ENCODE peak calls at places on chromosomes 12 and 14, in seven cellular contexts. N is transverse colon, L is SK-N-SH, O is prostate gland, F is esophagus muscularis mucosa, Y is GM12878, W is endothelial cell of umbilical vein. Z is an unnamed sample.

GRCh38 chr12:104627231-104627974 is 170.7 kb downstream of the CHST11 start:
- DNase-seq in L (no peak), Y (no peak), F (no peak), N (no peak), W (no peak), O (no peak), Z (no peak)

GRCh38 chr12:64633940-64634337 is 23.6 kb downstream of the RASSF3 start:
- DNase-seq in Y (no peak), O (peak; percentile 47), W (peak; percentile 80), L (no peak), F (no peak), N (peak; percentile 74), Z (peak; percentile 77)

GRCh38 chr12:108643941-108644742 is 10.4 kb upstream of the SELPLG start:
- DNase-seq in O (no peak), Y (no peak), F (no peak), W (peak; percentile 92), L (no peak), N (no peak), Z (no peak)

GRCh38 chr12:121793501-121793835 is at the start of gene RHOF:
- DNase-seq in O (no peak), L (peak; percentile 83), F (no peak), W (no peak), Y (no peak), N (peak; percentile 73), Z (peak; percentile 95)

GRCh38 chr12:59940676-59941342 is 345.0 kb downstream of the SLC16A7 start:
- DNase-seq in L (no peak), O (no peak), W (no peak), N (no peak), F (no peak), Y (no peak), Z (no peak)

GRCh38 chr14:65791551-65791981 is 379.0 kb downstream of the FUT8 start:
- DNase-seq in N (no peak), L (peak; percentile 21), W (peak; percentile 34), Y (peak; percentile 5), O (no peak), F (no peak), Z (no peak)

GRCh38 chr14:73754911-73755360 is 40.8 kb upstream of the PNMA1 start:
- DNase-seq in O (peak; percentile 62), F (no peak), Y (no peak), N (peak; percentile 59), L (peak; percentile 37), W (peak; percentile 63), Z (no peak)

GRCh38 chr14:104143071-104143470 is 4.7 kb downstream of the KIF26A start:
- DNase-seq in W (no peak), L (peak; percentile 14), Y (no peak), N (no peak), F (no peak), O (peak; percentile 27), Z (no peak)

GRCh38 chr14:61621444-61621843 is 73.9 kb upstream of the HIF1A start:
- DNase-seq in F (no peak), Y (no peak), L (no peak), N (no peak), O (no peak), W (no peak), Z (no peak)

GRCh38 chr12:2988494-2988893 is 29.3 kb downstream of the TEAD4 start:
- DNase-seq in N (no peak), Y (no peak), L (no peak), O (no peak), W (no peak), F (no peak), Z (no peak)

GRCh38 chr14:68772761-68773381 is 20.0 kb downstream of the ZFP36L1 start:
- DNase-seq in O (no peak), N (no peak), W (no peak), L (no peak), Y (no peak), F (no peak), Z (no peak)

GRCh38 chr12:66514581-66514980 is 164.3 kb downstream of the GRIP1 start:
- DNase-seq in W (peak; percentile 22), N (no peak), O (no peak), L (no peak), F (no peak), Y (no peak), Z (no peak)

GRCh38 chr12:118055144-118055557 is 5.8 kb downstream of the WSB2 start:
- DNase-seq in N (peak; percentile 54), O (no peak), F (no peak), W (peak; percentile 61), Y (no peak), L (peak; percentile 69), Z (no peak)

GRCh38 chr14:77646907-77647306 is 30.5 kb upstream of the SPTLC2 start:
- DNase-seq in F (no peak), W (no peak), L (no peak), O (no peak), Y (no peak), N (no peak), Z (no peak)

GRCh38 chr14:77648520-77649200 is 32.2 kb upstream of the SPTLC2 start:
- DNase-seq in L (no peak), W (no peak), Y (no peak), N (no peak), O (no peak), F (no peak), Z (no peak)

GRCh38 chr14:77649326-77649725 is 32.9 kb upstream of the SPTLC2 start:
- DNase-seq in Y (no peak), N (no peak), F (no peak), O (no peak), W (no peak), L (no peak), Z (no peak)

GRCh38 chr14:77645520-77646230 is 29.2 kb upstream of the SPTLC2 start:
- DNase-seq in W (no peak), L (no peak), F (no peak), Y (no peak), N (no peak), O (no peak), Z (no peak)

DNA sequence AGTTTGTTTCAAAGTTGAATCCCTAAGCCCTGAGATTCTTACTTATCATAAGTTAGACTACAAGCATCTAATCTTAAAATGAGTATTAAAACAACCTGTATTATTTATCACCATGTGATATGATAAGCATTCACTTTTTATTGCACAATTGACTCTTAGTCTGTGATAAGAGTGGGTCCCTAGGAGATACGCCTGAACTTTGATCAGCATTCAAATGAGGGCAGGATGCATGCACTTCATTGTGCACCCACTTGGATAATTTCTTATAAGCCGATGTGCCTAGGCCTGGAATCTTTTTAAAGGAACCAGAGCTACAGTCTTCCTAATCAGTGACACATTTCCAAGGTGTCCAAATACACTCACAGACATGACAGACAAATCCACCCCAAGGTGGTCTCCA is 31.4 kb upstream of the SPTLC2 start:
- DNase-seq in N (peak; percentile 21), O (no peak), F (no peak), L (no peak), W (no peak), Y (no peak), Z (no peak)
- TF ChIP-seq POLR2AphosphoS5 in N (no peak), O (no peak), F (no peak), L (no peak), W (no peak), Y (no peak), Z (no peak)

DNA sequence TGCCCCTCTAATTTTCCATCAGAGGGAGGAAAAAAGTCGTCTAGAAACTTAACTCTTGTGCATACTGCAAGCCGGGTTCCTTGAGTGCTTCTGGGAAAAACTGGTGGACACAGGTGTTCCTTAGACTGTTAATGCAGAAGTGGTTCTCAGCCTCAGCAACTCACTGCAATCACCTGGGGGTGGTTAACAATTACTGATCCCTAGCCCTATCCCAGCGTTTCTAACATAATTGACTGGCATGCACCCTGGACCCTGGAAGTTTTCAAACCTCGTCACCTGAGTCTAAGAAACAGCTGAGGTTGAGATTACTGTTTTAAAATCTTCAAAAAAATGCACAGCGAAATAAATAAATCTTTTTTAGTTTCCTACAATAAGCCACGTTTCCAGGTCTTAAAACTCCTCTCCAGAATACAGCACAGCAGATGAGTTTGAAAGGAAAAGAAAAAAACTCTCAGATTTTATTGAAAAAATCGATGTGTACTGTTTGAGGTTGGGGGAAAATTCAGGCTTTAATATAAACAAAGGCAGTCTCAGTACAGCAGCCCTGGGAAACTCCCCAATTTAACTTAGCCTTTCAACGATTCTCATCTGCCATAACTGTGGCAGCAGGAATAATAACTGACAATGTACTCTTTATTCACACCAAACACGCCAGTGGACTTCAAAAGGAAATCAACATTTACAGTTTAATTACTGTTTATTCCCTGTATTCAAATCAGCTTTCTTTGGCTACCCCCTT is 45.4 kb downstream of the PHLDA1 start:
- DNase-seq in F (no peak), Y (no peak), N (no peak), W (no peak), L (no peak), O (no peak), Z (no peak)
- H3K4me1 ChIP-seq in F (no peaks in the 10 kb centered on the region), Y (peaks cover 17% of the 10 kb centered on the region), N (peaks cover 25% of the 10 kb centered on the region), W (peaks cover 7% of the 10 kb centered on the region), L (no peaks in the 10 kb centered on the region), O (no peaks in the 10 kb centered on the region), Z (peaks cover 18% of the 10 kb centered on the region)

DNA sequence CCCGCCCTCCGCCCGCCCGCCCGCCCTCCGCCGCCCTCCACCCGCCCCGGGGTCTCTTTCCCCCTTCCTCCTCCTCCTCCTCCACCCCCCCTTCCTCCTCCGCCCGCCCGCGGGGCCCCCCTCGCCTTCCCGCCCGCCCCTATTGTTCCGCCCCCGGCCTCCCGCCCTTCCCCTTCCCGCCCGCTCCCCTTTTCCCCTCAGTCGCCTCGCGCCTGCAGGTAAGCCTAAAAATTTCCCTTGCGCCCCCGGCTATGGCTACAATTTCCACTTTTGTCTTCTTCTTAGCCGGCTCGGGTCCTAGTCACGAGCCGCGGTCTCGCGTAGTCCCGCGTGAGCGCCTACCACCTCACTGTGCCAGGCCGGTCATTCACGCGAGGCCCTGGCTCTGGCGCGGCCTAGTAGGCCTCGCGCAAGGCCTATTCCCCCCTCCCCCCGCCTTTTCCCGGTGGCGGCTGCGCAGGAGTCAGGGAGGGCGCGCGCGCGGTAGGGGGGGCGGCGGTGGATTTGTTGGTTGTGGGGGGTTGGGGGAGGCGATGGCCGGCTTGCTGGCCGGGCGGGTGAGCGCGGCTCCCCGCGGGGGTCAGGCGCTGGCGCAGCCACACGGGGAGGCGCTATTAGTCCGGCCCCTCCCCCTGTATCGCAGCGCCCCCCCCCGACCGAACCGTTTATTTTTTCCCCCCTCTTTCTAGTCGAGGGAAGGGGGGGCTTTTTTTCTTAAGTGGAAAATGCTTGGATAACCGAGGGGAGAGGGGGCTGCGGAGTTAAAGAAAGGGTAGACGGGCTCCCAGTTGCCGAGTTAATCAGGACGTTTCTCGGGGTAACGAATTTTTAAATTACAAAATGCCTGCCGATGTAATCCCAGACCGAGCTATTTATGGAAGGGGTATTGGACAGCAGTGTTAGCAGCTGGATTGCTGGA is 516 bp downstream of the PCBP2 start:
- DNase-seq in O (peak; percentile 77), N (peak; percentile 85), L (peak; percentile 91), F (peak; percentile 98), Y (no peak), W (peak; percentile 89), Z (peak; percentile 96)
- TF ChIP-seq CTCF in O (no peak), N (peak; percentile 38), L (peak; percentile 61), F (peak; percentile 48), Y (peak; percentile 28), W (peak; percentile 35), Z (peak; percentile 60)

GRCh38 chr12:93568091-93568490 is 4.4 kb upstream of the SOCS2 start:
- DNase-seq in F (no peak), W (no peak), N (no peak), L (no peak), O (no peak), Y (no peak), Z (no peak)

GRCh38 chr12:93571360-93571853 is 1.1 kb upstream of the SOCS2 start:
- DNase-seq in L (peak; percentile 86), W (peak; percentile 59), Y (no peak), F (no peak), O (peak; percentile 71), N (peak; percentile 78), Z (peak; percentile 61)

GRCh38 chr12:93569301-93569655 is 3.2 kb upstream of the SOCS2 start:
- DNase-seq in N (no peak), Y (no peak), W (no peak), F (no peak), O (no peak), L (no peak), Z (no peak)

GRCh38 chr12:93570552-93571359 is 1.7 kb upstream of the SOCS2 start:
- DNase-seq in L (peak; percentile 94), W (peak; percentile 90), N (peak; percentile 96), Y (no peak), O (peak; percentile 94), F (peak; percentile 99), Z (peak; percentile 97)

GRCh38 chr12:93569656-93570551 is 2.6 kb upstream of the SOCS2 start:
- DNase-seq in W (peak; percentile 74), O (peak; percentile 83), N (peak; percentile 90), L (peak; percentile 90), Y (no peak), F (peak; percentile 97), Z (peak; percentile 91)
- TF ChIP-seq POLR2AphosphoS5 in W (no peak), O (no peak), N (no peak), L (no peak), Y (no peak), F (no peak), Z (peak; percentile 1)